ENCODE peak calls at places on chromosomes 12 and 14, in seven cellular contexts. P is GDM1, N is fibroblast of the aortic adventitia, J is SW480, L is LoVo, C is EL, Z is posterior vena cava. Q is an unnamed sample.

GRCh38 chr12:49975370-49975761 is 2.6 kb downstream of the AQP6 start:
- DNase-seq in P (no peak), J (no peak), L (no peak), Z (no peak), C (no peak), N (no peak), Q (no peak)

GRCh38 chr12:113862570-113863454 is 103.3 kb downstream of the RBM19 start:
- DNase-seq in L (no peak), Z (no peak), C (peak; percentile 89), J (peak; percentile 36), N (peak; percentile 61), P (no peak), Q (no peak)

GRCh38 chr12:130280226-130280625 is 57.5 kb upstream of the PIWIL1 start:
- DNase-seq in C (no peak), N (no peak), L (no peak), J (no peak), Z (no peak), P (no peak), Q (no peak)

GRCh38 chr14:59189281-59189821 is 884 bp downstream of the DAAM1 start:
- DNase-seq in L (peak; percentile 7), J (peak; percentile 6), Z (no peak), N (peak; percentile 25), P (no peak), C (peak; percentile 32), Q (peak; percentile 52)

GRCh38 chr14:64410084-64410774 is 22.1 kb downstream of the MTHFD1 start:
- DNase-seq in L (peak; percentile 11), P (no peak), J (no peak), N (peak; percentile 32), C (peak; percentile 64), Z (no peak), Q (peak; percentile 21)

GRCh38 chr14:53517276-53517960 is 364.3 kb upstream of the DDHD1 start:
- DNase-seq in J (no peak), C (peak; percentile 61), P (no peak), Z (no peak), N (peak; percentile 13), L (no peak), Q (no peak)

GRCh38 chr14:92448786-92449185 is 64.8 kb upstream of the RIN3 start:
- DNase-seq in Z (peak; percentile 70), L (no peak), J (no peak), C (no peak), P (no peak), N (no peak), Q (no peak)

GRCh38 chr12:10861366-10861765 is 12.1 kb upstream of the PRR4 start:
- DNase-seq in J (no peak), N (peak; percentile 52), Z (no peak), L (no peak), C (peak; percentile 23), P (no peak), Q (peak; percentile 6)

GRCh38 chr12:4112734-4113396 is 160.7 kb upstream of the CCND2 start:
- DNase-seq in Z (no peak), P (no peak), C (no peak), N (no peak), L (no peak), J (no peak), Q (no peak)

GRCh38 chr14:68363401-68363800 is 429.5 kb downstream of the ZFP36L1 start:
- DNase-seq in Z (no peak), P (no peak), J (no peak), C (no peak), L (no peak), N (no peak), Q (no peak)

GRCh38 chr12:95205685-95206084 is 11.6 kb downstream of the FGD6 start:
- DNase-seq in Z (no peak), N (peak; percentile 90), C (peak; percentile 77), L (peak; percentile 61), J (peak; percentile 31), P (peak; percentile 13), Q (peak; percentile 80)

GRCh38 chr12:52585951-52586350 is 12.3 kb upstream of the KRT74 start:
- DNase-seq in C (no peak), L (no peak), N (no peak), J (no peak), Z (no peak), P (no peak), Q (no peak)

GRCh38 chr14:56811596-56812363 is 1.5 kb upstream of the OTX2 start:
- DNase-seq in P (no peak), L (no peak), Z (no peak), J (no peak), C (no peak), N (no peak), Q (no peak)

GRCh38 chr12:131683266-131684014 is 27.4 kb upstream of the SFSWAP start:
- DNase-seq in L (no peak), C (no peak), P (no peak), J (no peak), N (no peak), Z (no peak), Q (no peak)

GRCh38 chr12:49553512-49554088 is 14.3 kb downstream of the MCRS1 start:
- DNase-seq in C (no peak), Z (no peak), N (no peak), L (peak; percentile 62), J (peak; percentile 65), P (no peak), Q (peak; percentile 60)

GRCh38 chr12:84542289-84542688 is 370.3 kb downstream of the SLC6A15 start:
- DNase-seq in L (no peak), N (no peak), J (no peak), P (no peak), Z (no peak), C (no peak), Q (peak; percentile 60)